ENCODE peak calls at places on chromosomes 11 and 22, in four cellular contexts. O, Q, L and X are unnamed samples.

GRCh38 chr22:37284807-37285355 is 2.6 kb downstream of the CYTH4 start:
- DNase-seq in O (no peak), Q (no peak), L (peak), X (no peak)

GRCh38 chr11:765025-765801 is 12.1 kb downstream of the GATD1 start:
- DNase-seq in O (peak), Q (no peak), L (peak), X (peak)

GRCh38 chr22:37048133-37048532 is 3.4 kb upstream of the KCTD17 start:
- DNase-seq in O (no peak), Q (no peak), L (no peak), X (no peak)

GRCh38 chr22:17816649-17817048 is 42.4 kb upstream of the BID start:
- DNase-seq in O (no peak), Q (no peak), L (no peak), X (no peak)

GRCh38 chr22:50085211-50085999 is at the start of gene MLC1:
- DNase-seq in O (no peak), Q (no peak), L (no peak), X (peak)

GRCh38 chr11:73358071-73358470 is 18.1 kb upstream of the RELT start:
- DNase-seq in O (no peak), Q (no peak), L (no peak), X (no peak)

GRCh38 chr11:27972432-27973170 is 135.4 kb downstream of the KIF18A start:
- DNase-seq in O (peak), Q (no peak), L (no peak), X (peak)

GRCh38 chr11:14927146-14927545 is 35.1 kb upstream of the CYP2R1 start:
- DNase-seq in O (peak), Q (no peak), L (no peak), X (peak)

GRCh38 chr11:36452987-36453386 is 57.1 kb downstream of the TRAF6 start:
- DNase-seq in O (no peak), Q (no peak), L (no peak), X (no peak)

GRCh38 chr22:24289781-24290181 is 19.1 kb downstream of the SPECC1L start:
- DNase-seq in O (no peak), Q (no peak), L (peak), X (no peak)

GRCh38 chr11:75626692-75627536 is 41.9 kb downstream of the MAP6 start:
- DNase-seq in O (peak), Q (no peak), L (no peak), X (no peak)

GRCh38 chr11:70084046-70084984 is 6.2 kb downstream of the ANO1 start:
- DNase-seq in O (no peak), Q (no peak), L (no peak), X (no peak)

GRCh38 chr22:41732096-41732772 is 32.9 kb downstream of the MEI1 start:
- DNase-seq in O (no peak), Q (no peak), L (no peak), X (no peak)

GRCh38 chr11:44623321-44623715 is 57.9 kb downstream of the CD82 start:
- DNase-seq in O (no peak), Q (no peak), L (no peak), X (no peak)

GRCh38 chr11:107018902-107019493 is 722 bp upstream of the GUCY1A2 start:
- DNase-seq in O (peak), Q (no peak), L (peak), X (peak)
- H3K4me3 ChIP-seq in O (no peak), Q (peak), L (peak), X (no peak)

GRCh38 chr11:78045851-78046485 is 17.7 kb upstream of the THRSP start:
- DNase-seq in O (peak), Q (no peak), L (peak), X (peak)
- H3K4me3 ChIP-seq in O (peak), Q (peak), L (peak), X (peak)

DNA sequence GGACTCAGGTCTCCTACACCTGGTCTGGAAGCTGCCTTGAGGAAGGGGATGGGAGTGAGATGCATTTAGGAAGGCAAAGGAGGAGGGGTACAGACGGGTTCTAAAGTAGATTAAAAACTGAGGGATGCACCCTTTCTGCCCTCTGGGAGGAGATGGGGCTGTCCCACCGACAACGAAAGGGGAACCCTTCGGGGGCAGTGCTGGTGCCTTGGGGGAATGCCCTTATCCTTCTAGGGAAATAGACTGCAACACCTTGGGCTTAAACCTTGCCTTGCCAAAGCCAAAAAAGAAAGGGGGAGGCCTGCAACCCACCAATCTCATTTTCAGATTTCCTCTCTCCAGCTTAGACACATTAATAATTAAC is 89.8 kb downstream of the PLEKHA7 start:
- DNase-seq in O (no peak), Q (no peak), L (no peak), X (no peak)
- H3K4me3 ChIP-seq in O (peak), Q (no peak), L (peak), X (peak)

DNA sequence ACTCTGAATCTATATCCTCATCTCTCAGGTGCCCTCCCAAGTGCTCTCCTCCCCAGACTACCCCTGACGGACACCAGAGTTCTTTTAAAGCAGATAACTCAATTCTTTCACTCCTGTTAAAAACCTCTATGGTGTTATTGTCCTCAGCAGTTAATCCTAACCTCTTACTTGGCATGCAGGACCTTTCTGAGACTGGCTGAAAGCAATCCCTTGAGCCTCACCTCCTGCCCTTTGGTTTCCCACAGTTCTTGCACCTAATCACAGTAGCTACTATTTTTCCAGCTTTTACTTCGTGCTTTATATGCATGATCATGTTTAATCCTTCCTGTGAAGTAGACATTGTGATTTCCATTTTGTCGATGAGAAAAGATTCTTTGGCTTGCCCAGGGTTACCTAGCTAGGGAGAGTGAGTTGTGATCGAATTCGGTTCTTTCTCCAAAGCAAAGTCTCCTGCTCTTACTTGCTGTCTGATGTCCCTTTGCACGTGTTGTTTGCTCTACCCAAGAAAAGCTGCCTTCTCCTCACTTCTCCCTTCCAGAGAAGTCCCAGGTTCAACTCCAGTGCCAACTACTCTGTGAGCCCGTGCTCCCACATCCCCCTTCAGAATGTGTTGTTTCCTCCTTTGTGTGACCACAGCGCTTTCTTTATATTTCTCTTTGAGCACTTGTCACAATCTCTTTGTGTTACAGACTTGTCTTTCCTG is 2.1 kb downstream of the UBE2L3 start:
- DNase-seq in O (no peak), Q (no peak), L (no peak), X (no peak)
- H3K4me3 ChIP-seq in O (no peak), Q (no peak), L (no peak), X (peak)

GRCh38 chr11:61172888-61173287 is 11.7 kb upstream of the VPS37C start:
- DNase-seq in O (no peak), Q (no peak), L (no peak), X (no peak)

GRCh38 chr11:61174275-61174674 is 13.0 kb upstream of the VPS37C start:
- DNase-seq in O (no peak), Q (no peak), L (no peak), X (no peak)

GRCh38 chr11:61174949-61175348 is 13.7 kb upstream of the VPS37C start:
- DNase-seq in O (no peak), Q (no peak), L (no peak), X (no peak)

GRCh38 chr11:61173456-61173855 is 12.2 kb upstream of the VPS37C start:
- DNase-seq in O (peak), Q (no peak), L (no peak), X (peak)

GRCh38 chr11:61176446-61176845 is 15.2 kb upstream of the VPS37C start:
- DNase-seq in O (no peak), Q (no peak), L (no peak), X (no peak)
- H3K4me3 ChIP-seq in O (no peak), Q (no peak), L (no peak), X (no peak)

GRCh38 chr11:134561348-134561720 is 149.3 kb upstream of the B3GAT1 start:
- DNase-seq in O (no peak), Q (no peak), L (no peak), X (no peak)

GRCh38 chr11:134560566-134561347 is 148.7 kb upstream of the B3GAT1 start:
- DNase-seq in O (no peak), Q (no peak), L (no peak), X (no peak)

GRCh38 chr11:134558916-134559616 is 147.0 kb upstream of the B3GAT1 start:
- DNase-seq in O (no peak), Q (no peak), L (no peak), X (no peak)

GRCh38 chr11:134559617-134559992 is 147.6 kb upstream of the B3GAT1 start:
- DNase-seq in O (no peak), Q (no peak), L (no peak), X (no peak)

DNA sequence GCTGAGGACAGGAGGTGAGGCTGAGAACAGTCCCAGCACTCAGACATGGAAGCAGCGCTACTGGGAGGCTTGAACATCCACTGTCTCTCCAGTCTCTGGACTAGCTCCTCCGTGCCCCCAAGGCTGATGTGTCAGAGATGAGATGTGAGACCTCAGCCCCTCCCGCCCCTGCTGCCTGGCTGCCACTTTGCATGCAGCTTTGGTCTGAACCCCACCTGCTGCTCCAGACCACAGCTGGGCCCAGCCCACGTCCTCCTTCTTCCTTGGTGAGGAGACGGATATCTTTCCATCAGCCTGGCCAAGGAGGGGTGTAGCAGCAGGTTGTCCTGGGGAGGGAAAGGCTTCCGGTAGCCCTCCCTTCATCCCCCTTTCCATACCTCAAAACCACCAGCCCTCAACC is 148.0 kb upstream of the B3GAT1 start:
- DNase-seq in O (no peak), Q (no peak), L (no peak), X (no peak)
- H3K4me3 ChIP-seq in O (no peak), Q (no peak), L (no peak), X (no peak)

DNA sequence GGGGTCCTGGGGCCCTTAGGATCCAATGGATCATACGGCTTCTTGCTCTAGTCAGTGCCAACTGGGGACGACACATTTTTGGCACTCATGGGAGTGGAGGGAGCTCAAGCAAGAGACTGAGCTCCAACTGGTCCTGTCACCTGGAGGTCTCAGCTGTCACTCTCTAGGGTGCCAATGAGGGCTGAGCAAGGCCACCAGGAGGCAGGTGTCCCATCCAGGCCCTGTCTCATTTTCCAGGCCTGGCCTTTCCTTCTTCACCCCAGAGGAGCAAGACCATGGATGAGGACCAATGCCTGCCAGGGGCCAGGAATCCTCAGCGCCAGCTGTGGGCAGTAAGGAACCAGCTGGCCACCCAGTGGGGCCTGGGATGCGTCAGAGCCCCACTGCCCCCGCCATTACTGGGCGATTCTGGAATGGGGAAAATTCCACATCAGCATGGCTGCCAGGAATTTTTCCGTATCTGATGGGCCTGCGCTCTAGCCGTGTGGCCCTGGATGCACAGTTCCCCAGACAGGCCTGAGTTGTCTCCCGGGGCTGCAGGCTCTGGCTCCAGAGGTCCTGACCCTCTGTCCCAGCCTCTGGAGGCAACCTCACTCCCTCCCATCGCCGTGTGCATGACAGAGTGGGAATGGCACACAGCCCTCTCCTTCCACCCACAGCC is 676 bp upstream of the GAL3ST1 start:
- DNase-seq in O (no peak), Q (peak), L (peak), X (no peak)
- H3K4me3 ChIP-seq in O (no peak), Q (no peak), L (no peak), X (no peak)

DNA sequence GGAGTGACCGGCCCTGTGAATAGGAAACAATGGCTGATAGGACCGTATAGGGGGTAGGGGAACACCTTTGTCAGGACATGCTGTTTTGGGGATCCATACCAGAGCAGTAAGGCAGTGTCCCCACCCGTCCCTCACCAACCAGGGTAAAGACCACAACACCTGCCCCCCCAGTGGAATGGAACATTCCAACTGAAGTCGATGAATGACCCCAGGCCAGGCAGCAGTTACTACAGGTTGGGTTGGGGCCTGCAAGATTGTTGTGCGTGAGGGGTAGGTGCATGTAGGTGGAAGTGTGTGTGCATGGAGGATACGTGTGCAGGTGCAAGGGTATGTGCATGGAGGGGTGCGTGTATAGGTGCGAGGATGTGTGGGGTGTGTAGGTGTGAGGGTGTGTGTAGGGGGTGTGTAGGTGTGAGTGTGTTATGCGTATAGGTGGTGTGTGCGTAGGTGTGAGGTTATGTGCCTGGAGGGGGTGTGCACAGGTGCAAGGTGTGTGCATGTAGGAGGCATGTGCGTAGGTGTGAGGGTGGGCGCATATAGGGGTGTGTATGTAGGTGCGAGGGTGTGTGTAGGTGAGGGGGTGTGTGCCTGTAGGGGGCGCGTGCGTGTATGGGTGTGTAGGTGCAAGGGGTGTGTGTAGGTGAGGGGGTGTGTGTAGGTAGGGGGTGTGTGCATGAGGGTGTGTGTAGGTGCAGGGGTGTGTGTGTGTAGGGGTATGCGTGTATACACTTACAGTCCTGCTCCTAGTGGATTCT is 32.9 kb downstream of the PISD start:
- DNase-seq in O (no peak), Q (no peak), L (peak), X (no peak)
- H3K4me3 ChIP-seq in O (no peak), Q (peak), L (no peak), X (no peak)